ENCODE peak calls at places on chromosomes 4 and X, in ten cellular contexts. L is cardiac muscle cell, J is kidney epithelial cell, R is heart left ventricle, W is progenitor cell of endocrine pancreas, T is dorsolateral prefrontal cortex, H is body of pancreas, U is tibial nerve, I is thoracic aorta, F is HFF-Myc. B is an unnamed sample.

GRCh38 chr4:53361451-53361850 is 4.4 kb downstream of the SCFD2 start:
- DNase-seq in L (peak), J (no peak), R (no peak), W (no peak), T (no peak), H (no peak), U (no peak), I (no peak), F (no peak), B (no peak)

GRCh38 chrX:154061801-154062200 is 35.7 kb downstream of the MECP2 start:
- DNase-seq in L (no peak), J (no peak), R (no peak), W (no peak), T (no peak), H (no peak), U (no peak), I (no peak), F (no peak), B (no peak)

GRCh38 chrX:141669689-141670088 is 28.9 kb downstream of the SPANXD start:
- DNase-seq in L (no peak), J (no peak), R (no peak), W (no peak), T (no peak), H (no peak), U (no peak), I (no peak), F (no peak), B (no peak)

GRCh38 chr4:41933997-41934812 is 1.0 kb upstream of the TMEM33 start:
- DNase-seq in L (peak), J (no peak), R (no peak), W (no peak), T (no peak), H (no peak), U (no peak), I (no peak), F (no peak), B (no peak)

GRCh38 chr4:170374770-170375169 is 285.0 kb upstream of the AADAT start:
- DNase-seq in L (no peak), J (no peak), R (no peak), W (no peak), T (no peak), H (no peak), U (no peak), I (no peak), F (no peak), B (peak)

GRCh38 chr4:158649111-158649680 is 22.5 kb downstream of the C4orf46 start:
- DNase-seq in L (peak), J (no peak), R (no peak), W (no peak), T (no peak), H (no peak), U (no peak), I (no peak), F (no peak), B (no peak)

GRCh38 chrX:6313356-6313755 is 84.7 kb upstream of the NLGN4X start:
- DNase-seq in L (no peak), J (no peak), R (no peak), W (no peak), T (no peak), H (no peak), U (no peak), I (no peak), F (no peak), B (no peak)

GRCh38 chrX:13955095-13955647 is 74.5 kb downstream of the GEMIN8 start:
- DNase-seq in L (no peak), J (no peak), R (no peak), W (no peak), T (no peak), H (no peak), U (no peak), I (no peak), F (no peak), B (no peak)

GRCh38 chrX:129622757-129623301 is 31.9 kb downstream of the APLN start:
- DNase-seq in L (peak), J (no peak), R (peak), W (no peak), T (no peak), H (no peak), U (no peak), I (no peak), F (no peak), B (no peak)

GRCh38 chr4:26105815-26106699 is 192.0 kb downstream of the SMIM20 start:
- DNase-seq in L (peak), J (peak), R (no peak), W (no peak), T (no peak), H (no peak), U (no peak), I (no peak), F (no peak), B (no peak)

GRCh38 chr4:184444953-184445309 is 29.4 kb downstream of the IRF2 start:
- DNase-seq in L (no peak), J (no peak), R (no peak), W (no peak), T (no peak), H (no peak), U (no peak), I (no peak), F (no peak), B (peak)

GRCh38 chr4:139511320-139511719 is 44.7 kb downstream of the SETD7 start:
- DNase-seq in L (peak), J (no peak), R (no peak), W (no peak), T (no peak), H (no peak), U (no peak), I (no peak), F (no peak), B (no peak)

GRCh38 chr4:1596393-1596792 is 87.7 kb downstream of the FAM53A start:
- DNase-seq in L (no peak), J (no peak), R (no peak), W (no peak), T (no peak), H (no peak), U (no peak), I (no peak), F (no peak), B (no peak)

GRCh38 chr4:26094911-26095310 is 180.9 kb downstream of the SMIM20 start:
- DNase-seq in L (no peak), J (no peak), R (no peak), W (no peak), T (no peak), H (no peak), U (no peak), I (no peak), F (no peak), B (no peak)

GRCh38 chrX:50586980-50587379 is 116.4 kb upstream of the DGKK start:
- DNase-seq in L (no peak), J (no peak), R (no peak), W (no peak), T (no peak), H (no peak), U (no peak), I (no peak), F (no peak), B (no peak)

GRCh38 chr4:163556169-163556568 is 61.7 kb downstream of the TMA16 start:
- DNase-seq in L (no peak), J (no peak), R (no peak), W (no peak), T (no peak), H (no peak), U (no peak), I (no peak), F (no peak), B (no peak)
- TF ChIP-seq CTCF in L (no peak), J (no peak), R (no peak), W (peak), T (peak), H (no peak), U (peak), I (no peak), F (no peak), B (no peak)

GRCh38 chrX:150902434-150903109 is 4.1 kb upstream of the CD99L2 start:
- DNase-seq in L (no peak), J (no peak), R (no peak), W (no peak), T (no peak), H (no peak), U (no peak), I (no peak), F (no peak), B (no peak)

GRCh38 chrX:150896632-150897031 is 1.8 kb downstream of the CD99L2 start:
- DNase-seq in L (no peak), J (no peak), R (no peak), W (no peak), T (no peak), H (no peak), U (no peak), I (no peak), F (no peak), B (no peak)

GRCh38 chrX:150897371-150898319 is 823 bp downstream of the CD99L2 start:
- DNase-seq in L (peak), J (no peak), R (no peak), W (peak), T (peak), H (peak), U (no peak), I (no peak), F (no peak), B (no peak)

GRCh38 chrX:150899191-150899757 is 806 bp upstream of the CD99L2 start:
- DNase-seq in L (peak), J (no peak), R (peak), W (no peak), T (peak), H (peak), U (peak), I (no peak), F (no peak), B (peak)

GRCh38 chrX:150898343-150899190 is at the start of gene CD99L2:
- DNase-seq in L (peak), J (peak), R (peak), W (peak), T (peak), H (peak), U (peak), I (peak), F (peak), B (peak)
- TF ChIP-seq CTCF in L (no peak), J (no peak), R (no peak), W (no peak), T (no peak), H (no peak), U (no peak), I (no peak), F (no peak), B (no peak)

DNA sequence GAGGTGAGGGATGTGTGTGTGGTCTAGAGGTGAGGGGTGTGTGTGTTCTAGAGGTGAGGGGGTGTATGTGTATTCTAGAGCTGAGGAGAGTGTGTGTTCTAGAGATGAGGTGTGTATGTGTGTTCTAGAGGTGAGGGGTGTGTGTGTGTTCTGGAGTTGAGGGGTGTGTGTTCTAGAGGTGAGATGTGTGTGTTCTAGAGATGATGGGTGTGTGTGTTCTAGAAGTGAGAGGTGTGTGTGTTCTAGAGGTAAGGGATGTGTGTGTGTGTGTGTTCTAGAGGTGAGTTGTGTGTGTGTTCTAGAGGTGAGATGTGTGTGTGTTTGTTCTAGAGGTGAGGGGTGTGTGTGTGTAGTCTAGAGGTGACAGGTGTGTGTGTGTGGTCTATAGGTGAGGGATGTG is 1.3 kb downstream of the BST1 start:
- DNase-seq in L (no peak), J (no peak), R (no peak), W (no peak), T (no peak), H (no peak), U (no peak), I (no peak), F (no peak), B (no peak)
- TF ChIP-seq CTCF in L (no peak), J (no peak), R (no peak), W (no peak), T (no peak), H (no peak), U (no peak), I (no peak), F (no peak), B (no peak)

GRCh38 chrX:134423606-134424005 is 36.4 kb upstream of the HPRT1 start:
- DNase-seq in L (peak), J (no peak), R (no peak), W (no peak), T (no peak), H (no peak), U (no peak), I (no peak), F (no peak), B (no peak)
- TF ChIP-seq CTCF in L (peak), J (peak), R (peak), W (peak), T (peak), H (peak), U (no peak), I (no peak), F (peak), B (no peak)

GRCh38 chr4:82947498-82947897 is 47.0 kb downstream of the THAP9 start:
- DNase-seq in L (no peak), J (no peak), R (no peak), W (no peak), T (no peak), H (no peak), U (no peak), I (no peak), F (no peak), B (peak)
- TF ChIP-seq CTCF in L (no peak), J (no peak), R (no peak), W (no peak), T (no peak), H (no peak), U (no peak), I (no peak), F (no peak), B (no peak)

GRCh38 chrX:11290673-11291072 is 2.5 kb upstream of the AMELX start:
- DNase-seq in L (no peak), J (no peak), R (no peak), W (no peak), T (no peak), H (no peak), U (no peak), I (no peak), F (no peak), B (no peak)

GRCh38 chrX:11285661-11286060 is 7.6 kb upstream of the AMELX start:
- DNase-seq in L (no peak), J (no peak), R (no peak), W (no peak), T (no peak), H (no peak), U (no peak), I (no peak), F (no peak), B (no peak)

GRCh38 chrX:11293113-11293512 is at the start of gene AMELX:
- DNase-seq in L (no peak), J (no peak), R (no peak), W (no peak), T (no peak), H (no peak), U (no peak), I (no peak), F (no peak), B (no peak)

DNA sequence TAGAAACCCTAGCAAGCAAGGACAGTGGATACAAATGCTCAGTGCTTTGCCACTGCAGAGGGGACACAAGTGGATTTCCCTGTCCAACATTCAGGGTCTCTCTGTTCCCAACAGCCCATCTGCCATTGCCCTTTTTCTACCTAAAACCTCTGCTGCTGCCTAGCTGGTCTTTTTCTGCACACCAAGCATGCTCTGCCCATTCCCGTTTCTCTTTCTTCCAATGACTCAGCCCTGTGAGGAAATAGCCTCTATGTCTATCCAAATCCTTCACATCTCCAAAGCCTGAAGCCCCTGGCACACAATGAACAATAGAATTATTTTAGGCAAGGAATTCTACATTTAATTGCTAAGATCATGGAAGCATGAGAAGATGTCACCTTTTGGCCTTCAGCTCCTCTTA is 5.7 kb upstream of the AMELX start:
- DNase-seq in L (peak), J (no peak), R (no peak), W (no peak), T (no peak), H (no peak), U (no peak), I (no peak), F (no peak), B (no peak)
- TF ChIP-seq CTCF in L (no peak), J (no peak), R (no peak), W (no peak), T (no peak), H (no peak), U (no peak), I (no peak), F (no peak), B (no peak)

DNA sequence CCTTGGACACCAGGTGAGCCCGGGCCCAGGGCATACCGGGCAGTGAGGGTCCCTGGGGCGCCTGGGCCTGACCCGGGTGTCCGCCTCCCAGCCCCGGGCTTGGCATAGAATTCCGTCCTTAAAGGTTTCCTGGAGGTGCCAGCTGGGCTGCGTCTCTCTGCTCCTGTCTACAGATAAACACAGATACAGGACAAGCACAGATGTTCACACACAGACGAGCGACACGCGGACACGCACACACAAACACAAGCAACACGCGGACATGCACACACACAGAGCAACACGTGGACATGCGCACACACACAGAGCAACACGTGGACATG is 18.5 kb upstream of the ADD1 start:
- DNase-seq in L (no peak), J (no peak), R (no peak), W (no peak), T (no peak), H (no peak), U (no peak), I (no peak), F (no peak), B (no peak)
- TF ChIP-seq CTCF in L (no peak), J (no peak), R (no peak), W (no peak), T (no peak), H (no peak), U (no peak), I (no peak), F (no peak), B (no peak)

B was measured in GM13976.